ENCODE peak calls at places on chromosomes 5 and 9, in four cellular contexts. One of them, this sample, is unnamed.

GRCh38 chr9:122642226-122642625 is 15.2 kb downstream of the OR1B1 start:
- DNase-seq in CD8-positive, alpha-beta T cell: no peak
- DNase-seq in IMR-90: no peak
- DNase-seq in cardiac fibroblast: no peak
- DNase-seq in this sample: no peak

GRCh38 chr9:121568541-121569265 is 69.1 kb upstream of the GGTA1 start:
- DNase-seq in CD8-positive, alpha-beta T cell: no peak
- DNase-seq in IMR-90: peak
- DNase-seq in cardiac fibroblast: no peak
- DNase-seq in this sample: peak

GRCh38 chr5:13814293-13814692 is 130.2 kb downstream of the DNAH5 start:
- DNase-seq in CD8-positive, alpha-beta T cell: no peak
- DNase-seq in IMR-90: peak
- DNase-seq in cardiac fibroblast: no peak
- DNase-seq in this sample: peak

GRCh38 chr5:72425995-72426394 is 81.2 kb downstream of the ZNF366 start:
- DNase-seq in CD8-positive, alpha-beta T cell: no peak
- DNase-seq in IMR-90: no peak
- DNase-seq in cardiac fibroblast: no peak
- DNase-seq in this sample: no peak

GRCh38 chr9:123176230-123176629 is 92.2 kb downstream of the STRBP start:
- DNase-seq in CD8-positive, alpha-beta T cell: no peak
- DNase-seq in IMR-90: peak
- DNase-seq in cardiac fibroblast: no peak
- DNase-seq in this sample: no peak

GRCh38 chr9:113594484-113595299 is 131.2 kb downstream of the RGS3 start:
- DNase-seq in CD8-positive, alpha-beta T cell: no peak
- DNase-seq in IMR-90: no peak
- DNase-seq in cardiac fibroblast: no peak
- DNase-seq in this sample: no peak

GRCh38 chr5:43315262-43315661 is 2.0 kb upstream of the HMGCS1 start:
- DNase-seq in CD8-positive, alpha-beta T cell: no peak
- DNase-seq in IMR-90: peak
- DNase-seq in cardiac fibroblast: no peak
- DNase-seq in this sample: no peak

GRCh38 chr5:146877783-146878470 is 630 bp downstream of the PPP2R2B start:
- DNase-seq in CD8-positive, alpha-beta T cell: peak
- DNase-seq in IMR-90: no peak
- DNase-seq in cardiac fibroblast: no peak
- DNase-seq in this sample: peak

GRCh38 chr5:83877911-83878706 is 157.5 kb upstream of the HAPLN1 start:
- DNase-seq in CD8-positive, alpha-beta T cell: no peak
- DNase-seq in IMR-90: peak
- DNase-seq in cardiac fibroblast: peak
- DNase-seq in this sample: peak

GRCh38 chr5:33894566-33894965 is 2.8 kb upstream of the ADAMTS12 start:
- DNase-seq in CD8-positive, alpha-beta T cell: no peak
- DNase-seq in IMR-90: peak
- DNase-seq in cardiac fibroblast: peak
- DNase-seq in this sample: peak

GRCh38 chr9:94576131-94576530 is 17.5 kb downstream of the FBP2 start:
- DNase-seq in CD8-positive, alpha-beta T cell: no peak
- DNase-seq in IMR-90: no peak
- DNase-seq in cardiac fibroblast: no peak
- DNase-seq in this sample: no peak

GRCh38 chr5:125125031-125125823 is 378.8 kb upstream of the ZNF608 start:
- DNase-seq in CD8-positive, alpha-beta T cell: no peak
- DNase-seq in IMR-90: peak
- DNase-seq in cardiac fibroblast: peak
- DNase-seq in this sample: no peak

GRCh38 chr9:108617661-108618060 is 238.1 kb downstream of the ACTL7B start:
- DNase-seq in CD8-positive, alpha-beta T cell: no peak
- DNase-seq in IMR-90: no peak
- DNase-seq in cardiac fibroblast: no peak
- DNase-seq in this sample: no peak

GRCh38 chr9:129422032-129422842 is 198.7 kb downstream of the C9orf50 start:
- DNase-seq in CD8-positive, alpha-beta T cell: no peak
- DNase-seq in IMR-90: no peak
- DNase-seq in cardiac fibroblast: no peak
- DNase-seq in this sample: no peak

GRCh38 chr9:18705763-18706372 is 231.9 kb downstream of the ADAMTSL1 start:
- DNase-seq in CD8-positive, alpha-beta T cell: no peak
- DNase-seq in IMR-90: no peak
- DNase-seq in cardiac fibroblast: peak
- DNase-seq in this sample: peak

GRCh38 chr9:36401179-36401740 is 1.2 kb upstream of the RNF38 start:
- DNase-seq in CD8-positive, alpha-beta T cell: no peak
- DNase-seq in IMR-90: peak
- DNase-seq in cardiac fibroblast: peak
- DNase-seq in this sample: peak

GRCh38 chr9:137435381-137435891 is 5.7 kb downstream of the ENTPD8 start:
- DNase-seq in CD8-positive, alpha-beta T cell: no peak
- DNase-seq in IMR-90: no peak
- DNase-seq in cardiac fibroblast: no peak
- DNase-seq in this sample: no peak

GRCh38 chr5:106127985-106128384 is 1542.8 kb downstream of the EFNA5 start:
- DNase-seq in CD8-positive, alpha-beta T cell: no peak
- DNase-seq in IMR-90: no peak
- DNase-seq in cardiac fibroblast: no peak
- DNase-seq in this sample: no peak

GRCh38 chr5:144390133-144390532 is 219.5 kb downstream of the KCTD16 start:
- DNase-seq in CD8-positive, alpha-beta T cell: no peak
- DNase-seq in IMR-90: peak
- DNase-seq in cardiac fibroblast: no peak
- DNase-seq in this sample: peak

GRCh38 chr9:92512622-92513021 is 23.2 kb downstream of the ECM2 start:
- DNase-seq in CD8-positive, alpha-beta T cell: no peak
- DNase-seq in IMR-90: peak
- DNase-seq in cardiac fibroblast: no peak
- DNase-seq in this sample: peak

GRCh38 chr9:91245432-91246313 is 116.0 kb downstream of the AUH start:
- DNase-seq in CD8-positive, alpha-beta T cell: no peak
- DNase-seq in IMR-90: peak
- DNase-seq in cardiac fibroblast: peak
- DNase-seq in this sample: peak

GRCh38 chr5:73640861-73641320 is 14.9 kb downstream of the ARHGEF28 start:
- DNase-seq in CD8-positive, alpha-beta T cell: no peak
- DNase-seq in IMR-90: peak
- DNase-seq in cardiac fibroblast: peak
- DNase-seq in this sample: peak

GRCh38 chr5:1143670-1143951 is 31.7 kb upstream of the SLC12A7 start:
- DNase-seq in CD8-positive, alpha-beta T cell: no peak
- DNase-seq in IMR-90: no peak
- DNase-seq in cardiac fibroblast: no peak
- DNase-seq in this sample: no peak

GRCh38 chr5:1142886-1143669 is 31.2 kb upstream of the SLC12A7 start:
- DNase-seq in CD8-positive, alpha-beta T cell: no peak
- DNase-seq in IMR-90: no peak
- DNase-seq in cardiac fibroblast: no peak
- DNase-seq in this sample: no peak

GRCh38 chr5:1141827-1142226 is 30.0 kb upstream of the SLC12A7 start:
- DNase-seq in CD8-positive, alpha-beta T cell: no peak
- DNase-seq in IMR-90: no peak
- DNase-seq in cardiac fibroblast: no peak
- DNase-seq in this sample: no peak

GRCh38 chr5:1144089-1144488 is 32.2 kb upstream of the SLC12A7 start:
- DNase-seq in CD8-positive, alpha-beta T cell: no peak
- DNase-seq in IMR-90: no peak
- DNase-seq in cardiac fibroblast: no peak
- DNase-seq in this sample: no peak

GRCh38 chr5:1144638-1145396 is 33.0 kb upstream of the SLC12A7 start:
- DNase-seq in CD8-positive, alpha-beta T cell: no peak
- DNase-seq in IMR-90: no peak
- DNase-seq in cardiac fibroblast: no peak
- DNase-seq in this sample: no peak
- TF ChIP-seq CTCF in CD8-positive, alpha-beta T cell: no peak
- TF ChIP-seq CTCF in IMR-90: no peak
- TF ChIP-seq CTCF in cardiac fibroblast: no peak
- TF ChIP-seq CTCF in this sample: no peak

GRCh38 chr9:33163433-33164137 is 3.6 kb downstream of the B4GALT1 start:
- DNase-seq in CD8-positive, alpha-beta T cell: no peak
- DNase-seq in IMR-90: no peak
- DNase-seq in cardiac fibroblast: peak
- DNase-seq in this sample: no peak
- H3K4me3 ChIP-seq in CD8-positive, alpha-beta T cell: peak
- H3K4me3 ChIP-seq in IMR-90: no peak
- H3K4me3 ChIP-seq in cardiac fibroblast: peak
- H3K4me3 ChIP-seq in this sample: peak

DNA sequence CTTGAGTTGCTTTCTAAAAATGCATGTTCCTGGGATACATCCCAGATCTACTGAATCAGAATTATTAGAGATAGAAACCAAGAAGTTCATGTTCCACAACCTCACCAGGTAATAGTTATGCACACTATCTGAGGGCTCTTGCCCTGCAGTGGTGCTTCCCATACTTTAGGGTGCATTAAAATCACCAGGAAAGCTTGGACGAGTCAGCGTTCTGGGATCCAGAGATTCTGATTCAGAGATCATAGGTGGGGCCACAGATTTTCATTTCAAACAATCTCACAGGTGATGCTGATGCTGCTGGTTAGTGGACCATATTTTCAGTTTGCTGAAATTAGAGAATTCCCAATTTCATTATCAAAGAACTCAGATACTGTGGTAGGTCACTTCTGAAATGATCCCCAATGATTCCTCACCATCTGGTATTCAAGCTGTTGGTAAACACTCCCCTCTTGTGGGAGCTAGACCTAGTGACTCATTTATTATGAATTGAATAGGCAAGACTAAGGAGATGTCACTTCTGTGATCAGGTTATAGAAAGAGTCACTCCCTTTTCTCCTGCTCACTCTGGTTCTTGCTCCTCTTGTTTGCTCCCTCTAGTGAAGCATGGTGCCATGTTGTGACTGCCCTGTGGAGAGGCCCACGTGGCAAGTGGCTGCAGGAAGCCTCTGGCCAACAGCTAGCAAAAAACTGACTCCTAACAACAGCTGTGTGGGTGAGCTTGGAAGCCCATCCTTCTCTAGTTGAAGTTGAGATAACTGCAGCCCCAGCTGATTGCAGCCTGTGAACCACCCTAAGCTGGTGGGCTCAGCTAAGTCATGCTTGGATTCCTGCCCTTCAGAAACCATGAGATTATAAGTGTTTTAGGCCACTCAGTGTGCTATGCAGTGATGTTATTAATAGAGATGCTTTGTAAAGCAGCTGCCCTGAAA is 59.8 kb downstream of the SH3TC2 start:
- DNase-seq in CD8-positive, alpha-beta T cell: no peak
- DNase-seq in IMR-90: peak
- DNase-seq in cardiac fibroblast: peak
- DNase-seq in this sample: peak
- TF ChIP-seq CTCF in CD8-positive, alpha-beta T cell: no peak
- TF ChIP-seq CTCF in IMR-90: peak
- TF ChIP-seq CTCF in cardiac fibroblast: peak
- TF ChIP-seq CTCF in this sample: no peak

GRCh38 chr9:125593581-125593980 is 113.4 kb downstream of the MAPKAP1 start:
- DNase-seq in CD8-positive, alpha-beta T cell: no peak
- DNase-seq in IMR-90: no peak
- DNase-seq in cardiac fibroblast: peak
- DNase-seq in this sample: no peak
- H3K4me3 ChIP-seq in CD8-positive, alpha-beta T cell: no peak
- H3K4me3 ChIP-seq in IMR-90: no peak
- H3K4me3 ChIP-seq in cardiac fibroblast: no peak
- H3K4me3 ChIP-seq in this sample: no peak

DNA sequence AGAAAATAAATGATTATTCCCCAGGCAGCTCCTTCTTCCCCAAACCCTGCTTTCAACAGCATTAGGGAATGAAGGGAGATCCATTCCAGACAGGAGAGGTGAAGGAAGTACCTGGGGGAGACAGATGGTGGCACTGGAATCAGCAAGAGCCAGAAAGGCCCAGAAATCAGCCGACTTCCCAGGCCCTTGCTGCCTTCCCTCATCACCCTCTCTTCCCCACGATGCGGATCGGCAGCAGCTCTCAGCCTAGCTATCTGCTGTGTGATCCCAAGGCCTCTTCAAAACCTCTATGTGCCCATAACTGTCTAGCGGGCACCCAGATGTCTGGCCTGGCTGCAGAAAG is 13.0 kb downstream of the CNTFR start:
- DNase-seq in CD8-positive, alpha-beta T cell: no peak
- DNase-seq in IMR-90: no peak
- DNase-seq in cardiac fibroblast: no peak
- DNase-seq in this sample: no peak
- TF ChIP-seq CTCF in CD8-positive, alpha-beta T cell: no peak
- TF ChIP-seq CTCF in IMR-90: no peak
- TF ChIP-seq CTCF in cardiac fibroblast: no peak
- TF ChIP-seq CTCF in this sample: no peak

GRCh38 chr9:70415041-70415440 is 584 bp upstream of the KLF9 start:
- DNase-seq in CD8-positive, alpha-beta T cell: no peak
- DNase-seq in IMR-90: no peak
- DNase-seq in cardiac fibroblast: no peak
- DNase-seq in this sample: no peak
- H3K4me3 ChIP-seq in CD8-positive, alpha-beta T cell: no peak
- H3K4me3 ChIP-seq in IMR-90: no peak
- H3K4me3 ChIP-seq in cardiac fibroblast: peak
- H3K4me3 ChIP-seq in this sample: peak